ENCODE peak calls at places on chromosomes 6 and 20, in four cellular contexts. F is tibial artery; S is left ventricle myocardium inferior; H is CD8-positive, alpha-beta T cell. O is an unnamed sample.

GRCh38 chr20:59135093-59135492 is 28.5 kb upstream of the ZNF831 start:
- DNase-seq in S (no peak), H (no peak), F (no peak), O (no peak)

GRCh38 chr6:28980137-28980796 is 24.8 kb downstream of the ZNF311 start:
- DNase-seq in S (no peak), F (no peak), H (no peak), O (no peak)

GRCh38 chr6:139395891-139396299 is 21.4 kb upstream of the CITED2 start:
- DNase-seq in F (no peak), H (no peak), S (no peak), O (no peak)

GRCh38 chr20:57440678-57441509 is 49.7 kb downstream of the RBM38 start:
- DNase-seq in F (peak), H (no peak), S (peak), O (peak)

GRCh38 chr6:34602318-34603111 is 46.4 kb upstream of the SPDEF start:
- DNase-seq in F (no peak), S (no peak), H (no peak), O (no peak)

GRCh38 chr20:1309439-1309847 is 19.5 kb downstream of the SDCBP2 start:
- DNase-seq in H (no peak), S (no peak), F (no peak), O (no peak)

GRCh38 chr6:88858455-88858854 is 105.0 kb downstream of the RNGTT start:
- DNase-seq in H (no peak), S (no peak), F (no peak), O (no peak)

GRCh38 chr6:15879372-15880261 is 216.8 kb upstream of the DTNBP1 start:
- DNase-seq in S (peak), H (peak), F (no peak), O (peak)

GRCh38 chr6:47005486-47005885 is 36.6 kb downstream of the ADGRF1 start:
- DNase-seq in S (no peak), H (no peak), F (no peak), O (no peak)

GRCh38 chr6:18598865-18599264 is 211.7 kb downstream of the RNF144B start:
- DNase-seq in H (no peak), F (no peak), S (no peak), O (no peak)

GRCh38 chr6:137878070-137878809 is 11.2 kb downstream of the TNFAIP3 start:
- DNase-seq in H (no peak), F (no peak), S (no peak), O (no peak)
- H3K27ac ChIP-seq in H (no peak), F (peak), S (peak), O (peak)

GRCh38 chr6:73520688-73521350 is at the start of gene EEF1A1:
- DNase-seq in F (peak), H (peak), S (peak), O (peak)
- H3K4me3 ChIP-seq in F (peak), H (peak), S (peak), O (peak)

GRCh38 chr20:36183155-36183944 is 28.8 kb downstream of the EPB41L1 start:
- DNase-seq in S (no peak), H (no peak), F (no peak), O (no peak)
- H3K27ac ChIP-seq in S (no peak), H (no peak), F (no peak), O (no peak)

DNA sequence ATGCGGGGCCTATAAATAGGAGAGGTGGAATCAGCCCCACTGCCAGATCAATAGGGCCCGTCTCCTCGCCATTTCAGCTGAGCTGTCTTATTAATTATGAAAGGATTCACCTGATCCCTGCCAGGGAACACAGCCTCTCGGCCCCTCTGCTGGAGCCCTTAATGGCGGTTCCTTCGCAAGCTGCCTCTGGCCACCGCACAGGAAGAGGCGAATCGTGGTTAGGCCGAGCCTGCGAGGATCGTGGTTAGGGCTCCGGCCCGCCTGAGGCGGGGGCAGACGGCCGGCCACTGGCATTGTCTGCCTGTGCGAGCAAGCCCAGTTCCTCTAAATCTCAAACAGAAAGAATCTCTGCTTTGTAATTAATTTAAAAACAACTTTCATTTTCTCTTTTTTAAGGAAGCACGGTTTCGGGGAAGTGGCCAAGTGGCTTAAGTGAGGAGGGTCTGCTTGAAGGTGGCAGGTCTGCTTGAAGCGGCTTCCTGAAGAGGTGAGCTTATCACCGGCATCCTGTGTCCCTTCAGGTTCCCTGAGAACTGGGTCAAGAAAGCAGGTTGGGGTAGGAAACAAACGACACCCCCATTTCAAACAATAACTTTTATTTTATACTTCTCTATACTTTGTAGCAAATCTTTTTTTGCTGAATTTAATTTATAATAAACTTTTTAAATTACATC is 9.2 kb downstream of the NRN1 start:
- DNase-seq in H (no peak), S (no peak), F (no peak), O (no peak)
- H3K4me3 ChIP-seq in H (peak), S (peak), F (peak), O (no peak)

GRCh38 chr6:6723792-6724318 is 135.3 kb downstream of the LY86 start:
- DNase-seq in S (no peak), F (no peak), H (no peak), O (no peak)

GRCh38 chr6:6724319-6725119 is 136.0 kb downstream of the LY86 start:
- DNase-seq in H (peak), S (peak), F (peak), O (peak)

GRCh38 chr6:6721606-6722005 is 133.1 kb downstream of the LY86 start:
- DNase-seq in F (no peak), H (no peak), S (no peak), O (no peak)

GRCh38 chr6:6722195-6722594 is 133.7 kb downstream of the LY86 start:
- DNase-seq in H (no peak), S (no peak), F (no peak), O (no peak)

GRCh38 chr6:6723316-6723715 is 134.8 kb downstream of the LY86 start:
- DNase-seq in H (no peak), F (no peak), S (no peak), O (no peak)
- H3K27ac ChIP-seq in H (no peak), F (peak), S (peak), O (peak)

DNA sequence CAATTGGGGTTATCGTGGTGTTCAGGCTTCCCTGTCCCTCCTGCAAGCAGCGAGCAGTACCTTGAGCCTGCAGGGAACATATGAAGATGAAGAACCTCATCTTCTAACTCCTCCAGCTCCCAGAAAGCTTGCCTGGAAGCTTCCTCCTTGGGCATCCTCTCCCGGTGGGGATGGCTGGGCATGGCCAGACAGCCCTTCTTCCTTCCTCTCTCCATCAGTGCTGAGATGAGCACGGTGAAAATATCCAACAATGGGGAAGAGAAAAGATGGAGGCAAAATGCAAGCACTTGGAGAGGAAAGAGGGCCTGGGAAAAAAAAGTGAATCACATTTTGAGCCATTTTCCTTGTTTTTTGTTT is 107.7 kb upstream of the FOXA2 start:
- DNase-seq in S (no peak), F (no peak), H (no peak), O (no peak)
- H3K4me3 ChIP-seq in S (peak), F (peak), H (no peak), O (no peak)

DNA sequence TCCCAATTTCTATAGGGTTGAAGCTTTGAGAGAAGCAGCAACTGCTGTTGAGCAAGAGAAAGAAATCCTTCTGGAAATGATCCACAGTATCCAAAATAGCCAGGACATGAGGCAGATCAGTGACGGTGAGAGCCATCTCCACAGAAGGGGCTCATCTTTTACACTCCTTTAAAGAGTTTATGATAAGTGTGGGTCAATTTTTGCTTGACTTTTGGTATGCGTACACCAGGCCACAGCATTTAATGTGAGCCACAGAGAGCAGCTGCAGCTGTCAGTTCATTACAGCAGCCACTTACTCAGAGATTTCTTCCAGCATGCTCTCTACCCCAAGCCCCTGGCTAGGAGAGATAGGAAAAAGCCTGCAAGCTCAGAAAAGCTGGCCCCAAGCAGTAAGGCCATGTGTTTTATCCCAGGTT is 9.9 kb downstream of the BAG2 start:
- DNase-seq in H (no peak), S (no peak), F (no peak), O (no peak)
- H3K27ac ChIP-seq in H (no peak), S (peak), F (peak), O (peak)

DNA sequence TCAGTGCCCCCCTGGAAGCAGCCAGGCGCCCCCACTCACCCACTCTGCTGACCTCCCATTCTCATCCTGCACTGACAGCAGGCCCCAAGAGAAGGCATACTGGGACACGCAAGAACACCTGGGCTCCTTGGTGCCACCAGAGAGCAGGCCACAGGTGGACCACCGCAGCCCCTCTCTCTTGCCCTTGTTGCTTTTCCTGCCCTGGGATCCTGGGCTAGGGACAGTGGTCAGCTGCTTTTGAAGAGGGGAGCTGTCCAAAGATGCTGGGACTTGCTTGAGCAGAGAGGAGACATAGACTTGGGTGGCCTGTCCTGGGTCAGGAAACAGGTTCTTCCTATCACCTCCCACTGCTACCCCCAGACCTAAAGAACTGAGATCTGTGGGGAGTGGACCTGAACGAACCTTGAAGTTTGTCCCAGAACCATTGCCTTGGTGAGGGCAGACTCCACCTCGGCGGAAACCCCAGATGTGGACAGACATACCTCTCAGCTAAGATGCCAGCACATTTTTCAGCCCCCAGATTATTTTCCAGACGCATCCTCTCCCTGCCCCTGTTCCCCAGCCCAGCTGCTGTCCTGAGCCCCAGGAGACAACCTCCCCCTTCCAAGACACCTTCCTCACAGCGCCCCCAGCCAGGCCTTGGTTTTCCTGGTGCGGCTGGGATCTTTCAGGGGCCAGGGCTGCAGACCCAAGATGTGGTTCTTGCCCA is 1.1 kb downstream of the GLP1R start:
- DNase-seq in H (no peak), F (peak), S (no peak), O (no peak)
- H3K4me3 ChIP-seq in H (no peak), F (no peak), S (peak), O (no peak)

GRCh38 chr20:35408270-35408669 is 3.5 kb downstream of the UQCC1 start:
- DNase-seq in F (no peak), S (no peak), H (no peak), O (no peak)
- H3K27ac ChIP-seq in F (no peak), S (no peak), H (no peak), O (no peak)

GRCh38 chr6:99602519-99603420 is 3.9 kb upstream of the PRDM13 start:
- DNase-seq in H (no peak), F (no peak), S (no peak), O (no peak)

GRCh38 chr6:99603421-99604160 is 3.0 kb upstream of the PRDM13 start:
- DNase-seq in F (no peak), S (no peak), H (no peak), O (no peak)

GRCh38 chr6:99605074-99605726 is 1.4 kb upstream of the PRDM13 start:
- DNase-seq in F (no peak), H (no peak), S (no peak), O (no peak)

GRCh38 chr6:99605911-99606669 is 543 bp upstream of the PRDM13 start:
- DNase-seq in F (no peak), S (no peak), H (no peak), O (no peak)

GRCh38 chr6:99604161-99605073 is 2.2 kb upstream of the PRDM13 start:
- DNase-seq in F (no peak), H (no peak), S (no peak), O (no peak)
- H3K4me3 ChIP-seq in F (peak), H (peak), S (peak), O (peak)

O was measured in right atrium auricular region.